ENCODE peak calls at places on chromosomes 3 and 15, in six cellular contexts. One of them, this sample, is unnamed.

GRCh38 chr3:183766107-183766506 is 59.3 kb downstream of the MAP6D1 start:
- DNase-seq in cardiac muscle cell: no peak
- DNase-seq in sigmoid colon: no peak
- DNase-seq in esophagus squamous epithelium: no peak
- DNase-seq in H9: no peak
- DNase-seq in right cardiac atrium: no peak
- DNase-seq in this sample: no peak

GRCh38 chr15:40238927-40239591 is at the start of gene PAK6:
- DNase-seq in cardiac muscle cell: peak
- DNase-seq in sigmoid colon: peak
- DNase-seq in esophagus squamous epithelium: no peak
- DNase-seq in H9: peak
- DNase-seq in right cardiac atrium: peak
- DNase-seq in this sample: peak

GRCh38 chr15:75721923-75722870 is 9.5 kb upstream of the CSPG4 start:
- DNase-seq in cardiac muscle cell: no peak
- DNase-seq in sigmoid colon: peak
- DNase-seq in esophagus squamous epithelium: no peak
- DNase-seq in H9: no peak
- DNase-seq in right cardiac atrium: peak
- DNase-seq in this sample: no peak

GRCh38 chr15:71056111-71056510 is 59.2 kb upstream of the THSD4 start:
- DNase-seq in cardiac muscle cell: no peak
- DNase-seq in sigmoid colon: no peak
- DNase-seq in esophagus squamous epithelium: no peak
- DNase-seq in H9: no peak
- DNase-seq in right cardiac atrium: no peak
- DNase-seq in this sample: no peak

GRCh38 chr3:58861551-58861950 is 188.3 kb downstream of the CFAP20DC start:
- DNase-seq in cardiac muscle cell: no peak
- DNase-seq in sigmoid colon: no peak
- DNase-seq in esophagus squamous epithelium: no peak
- DNase-seq in H9: no peak
- DNase-seq in right cardiac atrium: no peak
- DNase-seq in this sample: no peak

GRCh38 chr3:65914740-65915366 is 123.9 kb downstream of the MAGI1 start:
- DNase-seq in cardiac muscle cell: no peak
- DNase-seq in sigmoid colon: no peak
- DNase-seq in esophagus squamous epithelium: no peak
- DNase-seq in H9: no peak
- DNase-seq in right cardiac atrium: no peak
- DNase-seq in this sample: no peak

GRCh38 chr3:13222891-13223573 is 149.8 kb upstream of the IQSEC1 start:
- DNase-seq in cardiac muscle cell: no peak
- DNase-seq in sigmoid colon: no peak
- DNase-seq in esophagus squamous epithelium: no peak
- DNase-seq in H9: no peak
- DNase-seq in right cardiac atrium: peak
- DNase-seq in this sample: no peak

GRCh38 chr3:176513604-176514003 is 683.7 kb downstream of the TBL1XR1 start:
- DNase-seq in cardiac muscle cell: peak
- DNase-seq in sigmoid colon: no peak
- DNase-seq in esophagus squamous epithelium: no peak
- DNase-seq in H9: no peak
- DNase-seq in right cardiac atrium: no peak
- DNase-seq in this sample: no peak

GRCh38 chr3:149934524-149934923 is 36.2 kb downstream of the PFN2 start:
- DNase-seq in cardiac muscle cell: peak
- DNase-seq in sigmoid colon: peak
- DNase-seq in esophagus squamous epithelium: no peak
- DNase-seq in H9: no peak
- DNase-seq in right cardiac atrium: peak
- DNase-seq in this sample: peak

GRCh38 chr3:107284570-107284969 is 92.7 kb upstream of the CCDC54 start:
- DNase-seq in cardiac muscle cell: peak
- DNase-seq in sigmoid colon: no peak
- DNase-seq in esophagus squamous epithelium: no peak
- DNase-seq in H9: no peak
- DNase-seq in right cardiac atrium: no peak
- DNase-seq in this sample: no peak

GRCh38 chr3:146169891-146170290 is 8.9 kb upstream of the PLOD2 start:
- DNase-seq in cardiac muscle cell: no peak
- DNase-seq in sigmoid colon: no peak
- DNase-seq in esophagus squamous epithelium: no peak
- DNase-seq in H9: no peak
- DNase-seq in right cardiac atrium: no peak
- DNase-seq in this sample: no peak

GRCh38 chr3:195863121-195864061 is 45.0 kb downstream of the TNK2 start:
- DNase-seq in cardiac muscle cell: peak
- DNase-seq in sigmoid colon: peak
- DNase-seq in esophagus squamous epithelium: no peak
- DNase-seq in H9: peak
- DNase-seq in right cardiac atrium: peak
- DNase-seq in this sample: peak

GRCh38 chr3:11379238-11379823 is 107.1 kb downstream of the ATG7 start:
- DNase-seq in cardiac muscle cell: peak
- DNase-seq in sigmoid colon: no peak
- DNase-seq in esophagus squamous epithelium: no peak
- DNase-seq in H9: no peak
- DNase-seq in right cardiac atrium: no peak
- DNase-seq in this sample: no peak

GRCh38 chr15:81419304-81419943 is 45.4 kb upstream of the TMC3 start:
- DNase-seq in cardiac muscle cell: no peak
- DNase-seq in sigmoid colon: no peak
- DNase-seq in esophagus squamous epithelium: no peak
- DNase-seq in H9: peak
- DNase-seq in right cardiac atrium: no peak
- DNase-seq in this sample: no peak

GRCh38 chr3:141331370-141332318 is 36.7 kb upstream of the ZBTB38 start:
- DNase-seq in cardiac muscle cell: peak
- DNase-seq in sigmoid colon: peak
- DNase-seq in esophagus squamous epithelium: no peak
- DNase-seq in H9: no peak
- DNase-seq in right cardiac atrium: peak
- DNase-seq in this sample: peak

DNA sequence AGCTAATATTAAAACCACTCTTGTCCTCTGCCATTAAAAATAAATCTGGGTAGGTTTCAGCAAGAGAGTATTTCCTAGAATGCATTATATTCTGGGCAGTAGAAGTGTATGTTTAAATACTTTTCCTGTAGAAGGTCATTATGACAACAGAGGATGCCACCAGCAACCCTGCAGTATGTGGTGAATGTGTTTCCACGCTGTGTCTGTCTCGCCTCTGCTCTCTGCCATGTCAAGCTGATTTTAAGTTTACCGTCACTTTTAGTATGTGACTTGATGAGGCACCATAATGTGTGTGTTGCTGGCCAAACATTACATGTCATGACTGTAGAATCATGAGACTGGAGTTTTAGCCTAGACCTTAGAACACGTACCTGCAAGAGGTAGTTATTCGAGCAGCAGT is 211.2 kb downstream of the LPP start:
- DNase-seq in cardiac muscle cell: no peak
- DNase-seq in sigmoid colon: no peak
- DNase-seq in esophagus squamous epithelium: no peak
- DNase-seq in H9: no peak
- DNase-seq in right cardiac atrium: no peak
- DNase-seq in this sample: no peak
- H3K27ac ChIP-seq in cardiac muscle cell: no peak
- H3K27ac ChIP-seq in sigmoid colon: peak
- H3K27ac ChIP-seq in esophagus squamous epithelium: peak
- H3K27ac ChIP-seq in H9: no peak
- H3K27ac ChIP-seq in right cardiac atrium: no peak
- H3K27ac ChIP-seq in this sample: no peak

GRCh38 chr3:136783708-136784191 is 31.6 kb upstream of the STAG1 start:
- DNase-seq in cardiac muscle cell: peak
- DNase-seq in sigmoid colon: no peak
- DNase-seq in esophagus squamous epithelium: no peak
- DNase-seq in H9: no peak
- DNase-seq in right cardiac atrium: no peak
- DNase-seq in this sample: no peak

GRCh38 chr3:136790786-136791185 is 28.1 kb upstream of the SLC35G2 start:
- DNase-seq in cardiac muscle cell: no peak
- DNase-seq in sigmoid colon: no peak
- DNase-seq in esophagus squamous epithelium: no peak
- DNase-seq in H9: no peak
- DNase-seq in right cardiac atrium: no peak
- DNase-seq in this sample: no peak

GRCh38 chr3:136787226-136787793 is 31.6 kb upstream of the SLC35G2 start:
- DNase-seq in cardiac muscle cell: peak
- DNase-seq in sigmoid colon: no peak
- DNase-seq in esophagus squamous epithelium: no peak
- DNase-seq in H9: no peak
- DNase-seq in right cardiac atrium: no peak
- DNase-seq in this sample: peak

GRCh38 chr3:136789976-136790375 is 28.9 kb upstream of the SLC35G2 start:
- DNase-seq in cardiac muscle cell: no peak
- DNase-seq in sigmoid colon: no peak
- DNase-seq in esophagus squamous epithelium: no peak
- DNase-seq in H9: no peak
- DNase-seq in right cardiac atrium: no peak
- DNase-seq in this sample: no peak

DNA sequence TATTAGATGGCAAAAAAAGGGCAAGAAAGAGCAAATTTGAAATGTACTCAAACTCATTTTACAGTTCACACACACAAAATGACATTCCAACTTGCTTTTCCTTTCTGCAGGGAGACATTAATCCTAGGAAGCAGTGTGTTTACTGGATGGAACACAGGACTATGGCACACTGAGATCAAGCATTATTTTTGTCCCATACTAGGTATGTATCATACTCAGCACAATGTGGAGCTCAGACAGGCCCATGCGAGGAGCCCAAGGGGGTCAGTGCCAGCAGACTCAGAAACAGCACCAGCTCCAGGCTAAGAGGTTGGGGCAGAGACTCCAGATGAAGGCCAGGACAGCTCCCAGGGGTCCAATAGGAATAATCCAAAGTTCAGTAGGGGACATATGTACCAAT is 30.8 kb upstream of the SLC35G2 start:
- DNase-seq in cardiac muscle cell: no peak
- DNase-seq in sigmoid colon: no peak
- DNase-seq in esophagus squamous epithelium: no peak
- DNase-seq in H9: no peak
- DNase-seq in right cardiac atrium: no peak
- DNase-seq in this sample: no peak
- H3K27ac ChIP-seq in cardiac muscle cell: no peak
- H3K27ac ChIP-seq in sigmoid colon: peak
- H3K27ac ChIP-seq in esophagus squamous epithelium: no peak
- H3K27ac ChIP-seq in H9: no peak
- H3K27ac ChIP-seq in right cardiac atrium: no peak
- H3K27ac ChIP-seq in this sample: no peak

GRCh38 chr3:54963621-54964020 is 35.8 kb upstream of the LRTM1 start:
- DNase-seq in cardiac muscle cell: no peak
- DNase-seq in sigmoid colon: no peak
- DNase-seq in esophagus squamous epithelium: no peak
- DNase-seq in H9: no peak
- DNase-seq in right cardiac atrium: no peak
- DNase-seq in this sample: no peak

GRCh38 chr3:54967586-54968244 is 39.9 kb upstream of the LRTM1 start:
- DNase-seq in cardiac muscle cell: peak
- DNase-seq in sigmoid colon: no peak
- DNase-seq in esophagus squamous epithelium: no peak
- DNase-seq in H9: no peak
- DNase-seq in right cardiac atrium: no peak
- DNase-seq in this sample: no peak

GRCh38 chr3:54964081-54964480 is 36.2 kb upstream of the LRTM1 start:
- DNase-seq in cardiac muscle cell: no peak
- DNase-seq in sigmoid colon: no peak
- DNase-seq in esophagus squamous epithelium: no peak
- DNase-seq in H9: no peak
- DNase-seq in right cardiac atrium: no peak
- DNase-seq in this sample: no peak

GRCh38 chr3:54966979-54967378 is 39.1 kb upstream of the LRTM1 start:
- DNase-seq in cardiac muscle cell: no peak
- DNase-seq in sigmoid colon: no peak
- DNase-seq in esophagus squamous epithelium: no peak
- DNase-seq in H9: no peak
- DNase-seq in right cardiac atrium: no peak
- DNase-seq in this sample: no peak

DNA sequence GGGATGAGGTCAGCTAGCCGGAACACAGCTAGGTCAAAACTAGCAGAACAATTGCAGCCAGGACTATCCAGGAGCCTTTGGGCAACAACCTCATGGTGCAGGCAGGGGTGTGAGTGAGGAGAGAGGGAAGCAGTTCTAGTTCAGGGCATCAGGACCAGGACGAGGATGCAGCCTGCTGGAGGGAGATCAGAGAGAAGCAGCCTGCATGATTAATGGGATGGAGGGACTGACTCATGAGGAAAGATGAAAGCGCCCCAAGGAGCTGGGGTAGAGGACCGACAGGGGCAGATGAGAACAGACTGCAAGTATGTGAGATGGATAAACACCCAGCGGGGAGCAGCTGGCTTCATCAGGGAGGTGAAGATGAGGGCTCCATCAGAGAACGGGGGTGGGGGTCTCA is 37.9 kb upstream of the LRTM1 start:
- DNase-seq in cardiac muscle cell: peak
- DNase-seq in sigmoid colon: no peak
- DNase-seq in esophagus squamous epithelium: no peak
- DNase-seq in H9: no peak
- DNase-seq in right cardiac atrium: no peak
- DNase-seq in this sample: peak
- H3K27ac ChIP-seq in cardiac muscle cell: no peak
- H3K27ac ChIP-seq in sigmoid colon: no peak
- H3K27ac ChIP-seq in esophagus squamous epithelium: no peak
- H3K27ac ChIP-seq in H9: no peak
- H3K27ac ChIP-seq in right cardiac atrium: no peak
- H3K27ac ChIP-seq in this sample: no peak

GRCh38 chr3:171428892-171429291 is 31.3 kb downstream of the TNIK start:
- DNase-seq in cardiac muscle cell: no peak
- DNase-seq in sigmoid colon: no peak
- DNase-seq in esophagus squamous epithelium: no peak
- DNase-seq in H9: no peak
- DNase-seq in right cardiac atrium: no peak
- DNase-seq in this sample: no peak

GRCh38 chr3:171427771-171428320 is 32.4 kb downstream of the TNIK start:
- DNase-seq in cardiac muscle cell: no peak
- DNase-seq in sigmoid colon: no peak
- DNase-seq in esophagus squamous epithelium: no peak
- DNase-seq in H9: no peak
- DNase-seq in right cardiac atrium: no peak
- DNase-seq in this sample: no peak

GRCh38 chr3:171430530-171430929 is 29.7 kb downstream of the TNIK start:
- DNase-seq in cardiac muscle cell: no peak
- DNase-seq in sigmoid colon: no peak
- DNase-seq in esophagus squamous epithelium: no peak
- DNase-seq in H9: no peak
- DNase-seq in right cardiac atrium: no peak
- DNase-seq in this sample: no peak

GRCh38 chr3:171428321-171428787 is 31.9 kb downstream of the TNIK start:
- DNase-seq in cardiac muscle cell: no peak
- DNase-seq in sigmoid colon: no peak
- DNase-seq in esophagus squamous epithelium: no peak
- DNase-seq in H9: peak
- DNase-seq in right cardiac atrium: no peak
- DNase-seq in this sample: no peak

DNA sequence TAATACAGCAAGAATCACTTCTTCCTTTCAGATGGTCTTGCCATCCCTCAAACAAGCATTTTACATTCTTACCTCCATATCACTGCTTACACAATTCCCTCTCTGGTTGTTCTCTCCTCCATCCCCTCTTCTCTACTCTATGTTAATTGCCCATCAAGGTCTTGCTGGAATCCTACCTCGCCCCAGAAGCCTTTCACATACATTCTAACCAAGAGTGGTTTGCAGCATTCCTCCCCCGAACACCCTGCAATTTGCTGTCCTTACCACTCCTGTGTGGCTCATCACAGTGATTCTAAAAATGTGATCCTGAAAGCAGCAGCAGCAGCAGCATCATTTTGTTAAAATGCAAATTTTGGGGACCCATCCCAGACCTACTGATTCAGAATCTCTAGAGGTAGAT is 30.6 kb downstream of the TNIK start:
- DNase-seq in cardiac muscle cell: no peak
- DNase-seq in sigmoid colon: no peak
- DNase-seq in esophagus squamous epithelium: no peak
- DNase-seq in H9: peak
- DNase-seq in right cardiac atrium: no peak
- DNase-seq in this sample: no peak
- H3K27ac ChIP-seq in cardiac muscle cell: no peak
- H3K27ac ChIP-seq in sigmoid colon: no peak
- H3K27ac ChIP-seq in esophagus squamous epithelium: no peak
- H3K27ac ChIP-seq in H9: peak
- H3K27ac ChIP-seq in right cardiac atrium: no peak
- H3K27ac ChIP-seq in this sample: no peak